ENCODE peak calls at places on chromosomes 12 and 14, in seven cellular contexts. M is mesenchymal stem cell, Q is NCI-H1092, C is mucosa of gallbladder, N is EL, J is T-helper 2 cell, B is right cardiac atrium. I is an unnamed sample.
A peak's percentile ranks its signal among the peaks of the same experiment; 100 is the strongest.

GRCh38 chr14:100076630-100077029 is 11.4 kb downstream of the EVL start:
- DNase-seq in M (peak; percentile 80), Q (no peak), C (no peak), N (peak; percentile 83), J (no peak), B (peak; percentile 65), I (no peak)

GRCh38 chr12:28035483-28035882 is 63.0 kb upstream of the PTHLH start:
- DNase-seq in M (peak; percentile 73), Q (no peak), C (no peak), N (peak; percentile 76), J (no peak), B (no peak), I (no peak)

GRCh38 chr12:56645717-56646446 is at the start of gene ATP5F1B:
- DNase-seq in M (peak; percentile 100), Q (peak; percentile 96), C (peak; percentile 98), N (peak; percentile 100), J (peak; percentile 83), B (peak; percentile 97), I (peak; percentile 98)

GRCh38 chr12:90274407-90274806 is 565.8 kb upstream of the ATP2B1 start:
- DNase-seq in M (no peak), Q (no peak), C (no peak), N (no peak), J (no peak), B (no peak), I (no peak)

GRCh38 chr12:104285740-104286537 is 17.6 kb upstream of the EID3 start:
- DNase-seq in M (no peak), Q (peak; percentile 17), C (peak; percentile 23), N (no peak), J (no peak), B (no peak), I (no peak)

GRCh38 chr12:79635676-79636075 is 55.1 kb downstream of the PAWR start:
- DNase-seq in M (peak; percentile 27), Q (no peak), C (no peak), N (peak; percentile 27), J (no peak), B (no peak), I (no peak)

GRCh38 chr12:6539276-6540134 is 5.2 kb downstream of the GAPDH start:
- DNase-seq in M (peak; percentile 70), Q (no peak), C (no peak), N (peak; percentile 65), J (no peak), B (peak; percentile 77), I (no peak)

GRCh38 chr12:116201908-116202307 is 75.6 kb downstream of the MED13L start:
- DNase-seq in M (no peak), Q (no peak), C (no peak), N (peak; percentile 85), J (no peak), B (no peak), I (no peak)

GRCh38 chr14:104820669-104821228 is 19.8 kb downstream of the ZBTB42 start:
- DNase-seq in M (peak; percentile 76), Q (no peak), C (peak; percentile 47), N (no peak), J (no peak), B (peak; percentile 81), I (peak; percentile 86)

GRCh38 chr14:92513204-92513965 is at the start of gene RIN3:
- DNase-seq in M (peak; percentile 82), Q (no peak), C (no peak), N (peak; percentile 78), J (peak; percentile 17), B (peak; percentile 85), I (peak; percentile 85)

GRCh38 chr12:124455336-124455735 is 112.1 kb downstream of the NCOR2 start:
- DNase-seq in M (no peak), Q (no peak), C (no peak), N (no peak), J (no peak), B (peak; percentile 38), I (peak; percentile 70)

GRCh38 chr12:38384816-38385491 is 68.4 kb downstream of the ALG10B start:
- DNase-seq in M (no peak), Q (no peak), C (no peak), N (no peak), J (no peak), B (no peak), I (peak; percentile 40)

GRCh38 chr14:87993485-87993809 is 465 bp upstream of the GALC start:
- DNase-seq in M (no peak), Q (no peak), C (no peak), N (no peak), J (no peak), B (no peak), I (no peak)

GRCh38 chr12:68344126-68344525 is 12.0 kb upstream of the MDM1 start:
- DNase-seq in M (no peak), Q (no peak), C (no peak), N (no peak), J (no peak), B (no peak), I (no peak)

GRCh38 chr12:114406326-114407033 is 536 bp upstream of the TBX5 start:
- DNase-seq in M (no peak), Q (no peak), C (no peak), N (peak; percentile 66), J (no peak), B (no peak), I (no peak)

GRCh38 chr12:92030618-92031017 is 115.0 kb downstream of the BTG1 start:
- DNase-seq in M (peak; percentile 46), Q (no peak), C (peak; percentile 47), N (no peak), J (no peak), B (no peak), I (no peak)

GRCh38 chr12:69608114-69608513 is 2.6 kb downstream of the LRRC10 start:
- DNase-seq in M (no peak), Q (no peak), C (no peak), N (no peak), J (no peak), B (no peak), I (no peak)

GRCh38 chr14:74531467-74531866 is 37.9 kb downstream of the ISCA2 start:
- DNase-seq in M (peak; percentile 21), Q (no peak), C (peak; percentile 23), N (peak; percentile 50), J (no peak), B (peak; percentile 75), I (no peak)

GRCh38 chr14:74941676-74942097 is 13.7 kb downstream of the PGF start:
- DNase-seq in M (peak; percentile 63), Q (no peak), C (peak; percentile 49), N (peak; percentile 78), J (peak; percentile 46), B (peak; percentile 88), I (peak; percentile 85)

GRCh38 chr12:13146539-13146938 is 43.1 kb upstream of the GSG1 start:
- DNase-seq in M (peak; percentile 27), Q (no peak), C (no peak), N (no peak), J (no peak), B (no peak), I (no peak)

GRCh38 chr12:132178801-132179401 is 34.6 kb downstream of the NOC4L start:
- DNase-seq in M (no peak), Q (no peak), C (no peak), N (no peak), J (peak; percentile 30), B (no peak), I (peak; percentile 72)

GRCh38 chr14:35419429-35419841 is 14.9 kb upstream of the NFKBIA start:
- DNase-seq in M (no peak), Q (no peak), C (no peak), N (peak; percentile 69), J (no peak), B (no peak), I (no peak)

GRCh38 chr12:108394196-108394595 is 55.1 kb upstream of the CMKLR1 start:
- DNase-seq in M (no peak), Q (no peak), C (peak; percentile 51), N (no peak), J (no peak), B (peak; percentile 74), I (peak; percentile 81)

GRCh38 chr14:102996941-102997340 is 60.4 kb downstream of the CDC42BPB start:
- DNase-seq in M (no peak), Q (no peak), C (no peak), N (no peak), J (no peak), B (no peak), I (no peak)

GRCh38 chr14:27026097-27026496 is 428.3 kb upstream of the NOVA1 start:
- DNase-seq in M (no peak), Q (no peak), C (no peak), N (no peak), J (no peak), B (no peak), I (no peak)

GRCh38 chr12:45379261-45379660 is 163.4 kb downstream of the ANO6 start:
- DNase-seq in M (no peak), Q (no peak), C (peak; percentile 19), N (peak; percentile 30), J (no peak), B (no peak), I (no peak)

GRCh38 chr12:55009171-55009570 is 10.6 kb upstream of the NEUROD4 start:
- DNase-seq in M (no peak), Q (peak; percentile 49), C (no peak), N (no peak), J (no peak), B (no peak), I (no peak)

GRCh38 chr14:30114051-30114450 is 186.4 kb upstream of the PRKD1 start:
- DNase-seq in M (peak; percentile 18), Q (no peak), C (no peak), N (no peak), J (no peak), B (no peak), I (no peak)

GRCh38 chr14:36514278-36515104 is 5.5 kb downstream of the NKX2-1 start:
- DNase-seq in M (no peak), Q (peak; percentile 78), C (no peak), N (no peak), J (no peak), B (no peak), I (peak; percentile 67)

GRCh38 chr12:127761880-127762279 is 505.1 kb upstream of the TMEM132C start:
- DNase-seq in M (no peak), Q (no peak), C (no peak), N (no peak), J (no peak), B (no peak), I (no peak)

GRCh38 chr14:104239866-104240301 is 101.5 kb downstream of the KIF26A start:
- DNase-seq in M (no peak), Q (no peak), C (no peak), N (no peak), J (no peak), B (no peak), I (peak; percentile 37)

GRCh38 chr12:53500119-53500775 is 836 bp upstream of the TARBP2 start:
- DNase-seq in M (peak; percentile 96), Q (no peak), C (peak; percentile 62), N (peak; percentile 63), J (no peak), B (peak; percentile 77), I (peak; percentile 83)

GRCh38 chr12:113456761-113457160 is 14.9 kb downstream of the LHX5 start:
- DNase-seq in M (no peak), Q (no peak), C (no peak), N (no peak), J (no peak), B (no peak), I (no peak)

GRCh38 chr12:109727746-109728726 is 14.4 kb downstream of the FAM222A start:
- DNase-seq in M (no peak), Q (no peak), C (no peak), N (no peak), J (no peak), B (peak; percentile 14), I (peak; percentile 53)

GRCh38 chr14:101120636-101121398 is 217.3 kb upstream of the RTL1 start:
- DNase-seq in M (no peak), Q (peak; percentile 39), C (peak; percentile 32), N (no peak), J (no peak), B (peak; percentile 75), I (peak; percentile 66)

GRCh38 chr14:61188196-61188595 is 92.9 kb downstream of the TMEM30B start:
- DNase-seq in M (no peak), Q (no peak), C (no peak), N (peak; percentile 19), J (no peak), B (peak; percentile 78), I (peak; percentile 81)

GRCh38 chr14:95196268-95196667 is 38.9 kb upstream of the DICER1 start:
- DNase-seq in M (no peak), Q (no peak), C (no peak), N (no peak), J (no peak), B (no peak), I (no peak)

GRCh38 chr14:51511265-51511664 is 140.4 kb upstream of the FRMD6 start:
- DNase-seq in M (no peak), Q (no peak), C (no peak), N (peak; percentile 57), J (no peak), B (no peak), I (no peak)